ENCODE peak calls at places on chromosomes 3 and 15, in ten cellular contexts. N, J, R, Z, W, C, O, P, H and I are unnamed samples.

GRCh38 chr15:42091753-42092665 is 2.4 kb downstream of the PLA2G4D start:
- DNase-seq in J (no peak), N (no peak), H (peak; percentile 53), R (no peak), Z (no peak), O (no peak), P (no peak), C (no peak), W (no peak), I (peak; percentile 58)

GRCh38 chr15:78257681-78258080 is 6.7 kb upstream of the DNAJA4 start:
- DNase-seq in J (no peak), O (no peak), N (no peak), C (no peak), W (no peak), P (no peak), R (no peak), H (no peak), Z (no peak), I (no peak)

GRCh38 chr3:69696365-69696764 is 42.9 kb upstream of the MITF start:
- DNase-seq in W (no peak), Z (no peak), O (no peak), P (no peak), H (no peak), N (no peak), R (no peak), C (no peak), J (no peak), I (no peak)

GRCh38 chr15:82680200-82681102 is 29.2 kb downstream of the AP3B2 start:
- DNase-seq in O (no peak), P (peak; percentile 89), W (peak; percentile 63), R (peak; percentile 85), N (no peak), J (peak; percentile 88), H (no peak), Z (peak; percentile 63), C (peak; percentile 54), I (peak; percentile 94)

GRCh38 chr3:15241341-15241740 is 35.3 kb downstream of the CAPN7 start:
- DNase-seq in C (peak; percentile 23), Z (peak; percentile 40), W (peak; percentile 21), H (no peak), J (peak; percentile 21), N (no peak), R (no peak), O (peak; percentile 18), P (peak; percentile 57), I (no peak)

GRCh38 chr3:42723146-42723683 is 20.6 kb upstream of the HHATL start:
- DNase-seq in O (no peak), J (no peak), N (no peak), C (no peak), R (no peak), W (no peak), Z (no peak), P (no peak), H (no peak), I (no peak)

GRCh38 chr3:101936419-101937331 is 87.4 kb downstream of the NFKBIZ start:
- DNase-seq in C (no peak), W (no peak), H (peak; percentile 85), P (peak; percentile 51), O (peak; percentile 78), Z (no peak), R (peak; percentile 55), N (no peak), J (no peak), I (no peak)

GRCh38 chr3:149898771-149899170 is 71.9 kb downstream of the PFN2 start:
- DNase-seq in Z (no peak), J (peak; percentile 12), N (no peak), P (no peak), W (no peak), O (peak; percentile 13), C (no peak), H (peak; percentile 23), R (no peak), I (no peak)

GRCh38 chr15:69505906-69506305 is 53.3 kb downstream of the RPLP1 start:
- DNase-seq in H (no peak), C (no peak), P (no peak), J (no peak), Z (no peak), W (no peak), R (no peak), N (no peak), O (no peak), I (no peak)

GRCh38 chr15:90905306-90906180 is 2.4 kb downstream of the MAN2A2 start:
- DNase-seq in H (no peak), Z (no peak), P (no peak), N (no peak), W (no peak), J (no peak), R (no peak), O (no peak), C (no peak), I (no peak)

GRCh38 chr3:141530133-141530768 is 43.4 kb downstream of the RASA2 start:
- DNase-seq in W (peak; percentile 14), O (peak; percentile 54), Z (no peak), J (no peak), N (no peak), H (peak; percentile 20), R (no peak), P (no peak), C (no peak), I (no peak)

GRCh38 chr15:68151277-68151676 is 53.9 kb downstream of the CALML4 start:
- DNase-seq in R (no peak), O (no peak), W (no peak), Z (no peak), P (no peak), H (peak; percentile 29), C (no peak), N (no peak), J (no peak), I (no peak)

GRCh38 chr3:122690096-122690495 is 9.5 kb downstream of the PARP14 start:
- DNase-seq in W (no peak), N (no peak), J (no peak), P (no peak), H (no peak), O (no peak), Z (no peak), R (no peak), C (no peak), I (no peak)